ENCODE peak calls at places on chromosome 18, in four cellular contexts. A is activated CD4-positive, alpha-beta T cell treated with anti-CD3 and anti-CD28 coated beads, Interleukin-2, amount 10 ng/mL, durations not matched to agents 7 days and 5 days; M is GM20000; W is amniotic stem cell. Q is an unnamed sample.

GRCh38 chr18:70036771-70037452 is 89.2 kb upstream of the CD226 start:
- DNase-seq in A (no peak), M (peak), W (no peak), Q (no peak)

GRCh38 chr18:9851511-9851910 is 34.3 kb upstream of the TXNDC2 start:
- DNase-seq in A (no peak), M (no peak), W (no peak), Q (no peak)

GRCh38 chr18:63161032-63161727 is 158.4 kb downstream of the BCL2 start:
- DNase-seq in A (peak), M (peak), W (no peak), Q (no peak)

GRCh38 chr18:62346327-62347090 is 21.4 kb downstream of the TNFRSF11A start:
- DNase-seq in A (no peak), M (no peak), W (no peak), Q (no peak)

GRCh38 chr18:44915661-44916060 is 235.0 kb downstream of the SETBP1 start:
- DNase-seq in A (no peak), M (no peak), W (no peak), Q (no peak)

GRCh38 chr18:3384664-3385189 is 65.2 kb upstream of the TGIF1 start:
- DNase-seq in A (no peak), M (no peak), W (no peak), Q (no peak)

GRCh38 chr18:62101236-62101635 is 85.6 kb downstream of the PIGN start:
- DNase-seq in A (no peak), M (no peak), W (no peak), Q (no peak)

GRCh38 chr18:44958450-44958849 is 277.8 kb downstream of the SETBP1 start:
- DNase-seq in A (no peak), M (no peak), W (no peak), Q (no peak)

GRCh38 chr18:58863539-58864145 is 1.0 kb upstream of the ZNF532 start:
- DNase-seq in A (peak), M (peak), W (no peak), Q (peak)

GRCh38 chr18:11089931-11090715 is 59.2 kb downstream of the PIEZO2 start:
- DNase-seq in A (no peak), M (no peak), W (no peak), Q (no peak)

GRCh38 chr18:55988537-55988936 is 400.5 kb upstream of the TCF4 start:
- DNase-seq in A (no peak), M (no peak), W (no peak), Q (no peak)

GRCh38 chr18:53070706-53071105 is 730.7 kb downstream of the DCC start:
- DNase-seq in A (no peak), M (no peak), W (no peak), Q (peak)

GRCh38 chr18:80249217-80250093 is 2.1 kb upstream of the PARD6G start:
- DNase-seq in A (no peak), M (no peak), W (no peak), Q (no peak)

GRCh38 chr18:70535041-70535440 is 246.2 kb downstream of the SOCS6 start:
- DNase-seq in A (no peak), M (no peak), W (no peak), Q (no peak)

GRCh38 chr18:61597321-61597720 is 264.1 kb downstream of the CDH20 start:
- DNase-seq in A (no peak), M (no peak), W (no peak), Q (no peak)

GRCh38 chr18:52339891-52340371 is at the start of gene DCC:
- DNase-seq in A (no peak), M (no peak), W (peak), Q (peak)

GRCh38 chr18:21342372-21342771 is 100.3 kb downstream of the GREB1L start:
- DNase-seq in A (no peak), M (no peak), W (no peak), Q (no peak)

GRCh38 chr18:35127201-35127600 is 86.0 kb downstream of the MAPRE2 start:
- DNase-seq in A (no peak), M (no peak), W (no peak), Q (no peak)

GRCh38 chr18:36530676-36531405 is 233.3 kb downstream of the FHOD3 start:
- DNase-seq in A (no peak), M (no peak), W (no peak), Q (no peak)

GRCh38 chr18:12044591-12044990 is 49.1 kb upstream of the ANKRD62 start:
- DNase-seq in A (no peak), M (no peak), W (no peak), Q (no peak)

GRCh38 chr18:2303517-2304238 is 267.6 kb downstream of the METTL4 start:
- DNase-seq in A (no peak), M (no peak), W (no peak), Q (no peak)

GRCh38 chr18:9690418-9691178 is 17.5 kb upstream of the RAB31 start:
- DNase-seq in A (no peak), M (no peak), W (no peak), Q (no peak)

GRCh38 chr18:48152549-48152948 is 222.1 kb upstream of the SMAD2 start:
- DNase-seq in A (no peak), M (no peak), W (no peak), Q (no peak)

GRCh38 chr18:63445067-63445466 is 22.8 kb upstream of the VPS4B start:
- DNase-seq in A (no peak), M (no peak), W (no peak), Q (no peak)